ENCODE peak calls at places on chromosome 6, in eight cellular contexts. U is transverse colon, W is breast epithelium, O is IMR-90, V is A549, Z is heart left ventricle, K is uterus, D is endothelial cell of umbilical vein. Q is an unnamed sample.

GRCh38 chr6:18823782-18824386 is 436.7 kb downstream of the RNF144B start:
- DNase-seq in U (no peak), W (no peak), O (peak), V (peak), Z (no peak), K (no peak), D (peak), Q (no peak)

GRCh38 chr6:16205377-16206144 is 32.8 kb upstream of the GMPR start:
- DNase-seq in U (no peak), W (no peak), O (peak), V (no peak), Z (peak), K (no peak), D (peak), Q (no peak)

GRCh38 chr6:113630738-113631535 is 226.2 kb upstream of the MARCKS start:
- DNase-seq in U (peak), W (no peak), O (peak), V (no peak), Z (no peak), K (no peak), D (peak), Q (no peak)

GRCh38 chr6:105609375-105609991 is 206.6 kb upstream of the PREP start:
- DNase-seq in U (peak), W (no peak), O (peak), V (peak), Z (peak), K (peak), D (peak), Q (no peak)

GRCh38 chr6:6891074-6891754 is 216.5 kb upstream of the RREB1 start:
- DNase-seq in U (peak), W (no peak), O (no peak), V (no peak), Z (no peak), K (no peak), D (no peak), Q (peak)

GRCh38 chr6:42978487-42978792 is 541 bp downstream of the PEX6 start:
- DNase-seq in U (peak), W (no peak), O (no peak), V (peak), Z (peak), K (no peak), D (peak), Q (no peak)

GRCh38 chr6:149566372-149567193 is at the start of gene GINM1:
- DNase-seq in U (peak), W (peak), O (peak), V (peak), Z (peak), K (peak), D (peak), Q (peak)

GRCh38 chr6:130778946-130779657 is 48.1 kb upstream of the SMLR1 start:
- DNase-seq in U (no peak), W (no peak), O (peak), V (no peak), Z (peak), K (peak), D (no peak), Q (no peak)

GRCh38 chr6:45689926-45690615 is 312.3 kb upstream of the SUPT3H start:
- DNase-seq in U (no peak), W (no peak), O (no peak), V (no peak), Z (no peak), K (no peak), D (no peak), Q (no peak)

DNA sequence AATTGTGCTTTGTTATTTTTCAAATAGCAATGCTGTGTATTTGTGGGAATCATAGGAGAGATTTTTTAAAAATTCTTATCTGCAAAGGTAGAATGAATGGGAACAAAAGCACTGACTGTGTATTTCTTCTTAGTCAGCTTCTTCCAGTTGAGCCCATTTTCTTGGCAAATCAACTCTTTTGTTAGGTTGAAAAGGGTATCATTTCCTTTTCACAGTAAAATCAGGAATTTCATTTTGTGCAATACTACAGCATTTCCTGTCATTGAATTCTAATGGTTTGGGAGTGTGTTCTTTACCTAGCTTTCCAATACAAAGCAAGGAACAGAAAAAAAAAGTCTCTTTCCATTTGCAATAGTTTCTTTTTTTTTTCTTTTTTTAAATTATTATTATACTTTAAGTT is 19.0 kb upstream of the EXOC2 start:
- DNase-seq in U (no peak), W (no peak), O (no peak), V (no peak), Z (no peak), K (no peak), D (peak), Q (no peak)
- H3K4me3 ChIP-seq in U (no peak), W (peak), O (no peak), V (no peak), Z (peak), K (no peak), D (peak), Q (no peak)

GRCh38 chr6:33175436-33176069 is 16.7 kb downstream of the COL11A2 start:
- DNase-seq in U (no peak), W (no peak), O (no peak), V (no peak), Z (no peak), K (no peak), D (no peak), Q (no peak)
- TF ChIP-seq POLR2A in U (no peak), W (no peak), O (no peak), V (no peak), Z (no peak), K (no peak), D (no peak), Q (no peak)

GRCh38 chr6:31680841-31681671 is at the start of gene LY6G5C:
- DNase-seq in U (peak), W (peak), O (peak), V (peak), Z (peak), K (peak), D (peak), Q (peak)

GRCh38 chr6:31676904-31677303 is 4.0 kb downstream of the LY6G5C start:
- DNase-seq in U (no peak), W (no peak), O (no peak), V (no peak), Z (no peak), K (no peak), D (no peak), Q (no peak)

GRCh38 chr6:31676322-31676903 is 4.5 kb downstream of the LY6G5C start:
- DNase-seq in U (no peak), W (no peak), O (no peak), V (no peak), Z (no peak), K (no peak), D (no peak), Q (no peak)

GRCh38 chr6:31677955-31678354 is 2.9 kb downstream of the LY6G5C start:
- DNase-seq in U (no peak), W (no peak), O (no peak), V (no peak), Z (no peak), K (no peak), D (no peak), Q (no peak)

GRCh38 chr6:31680226-31680840 is 534 bp downstream of the LY6G5C start:
- DNase-seq in U (no peak), W (no peak), O (no peak), V (no peak), Z (no peak), K (no peak), D (no peak), Q (no peak)
- H3K4me3 ChIP-seq in U (no peak), W (peak), O (no peak), V (no peak), Z (peak), K (no peak), D (no peak), Q (no peak)

GRCh38 chr6:33591633-33592032 is 11.6 kb upstream of the BAK1 start:
- DNase-seq in U (no peak), W (no peak), O (no peak), V (no peak), Z (no peak), K (no peak), D (no peak), Q (no peak)

GRCh38 chr6:33588894-33589293 is 8.8 kb upstream of the BAK1 start:
- DNase-seq in U (no peak), W (no peak), O (no peak), V (no peak), Z (no peak), K (no peak), D (no peak), Q (no peak)

GRCh38 chr6:33590531-33591198 is 10.6 kb upstream of the BAK1 start:
- DNase-seq in U (peak), W (no peak), O (no peak), V (no peak), Z (no peak), K (no peak), D (no peak), Q (no peak)

GRCh38 chr6:33589366-33589722 is 9.3 kb upstream of the BAK1 start:
- DNase-seq in U (peak), W (no peak), O (no peak), V (no peak), Z (no peak), K (no peak), D (peak), Q (no peak)

GRCh38 chr6:33589723-33590530 is 9.9 kb upstream of the BAK1 start:
- DNase-seq in U (peak), W (no peak), O (peak), V (peak), Z (peak), K (peak), D (peak), Q (no peak)
- TF ChIP-seq POLR2A in U (no peak), W (no peak), O (peak), V (no peak), Z (no peak), K (no peak), D (no peak), Q (no peak)

DNA sequence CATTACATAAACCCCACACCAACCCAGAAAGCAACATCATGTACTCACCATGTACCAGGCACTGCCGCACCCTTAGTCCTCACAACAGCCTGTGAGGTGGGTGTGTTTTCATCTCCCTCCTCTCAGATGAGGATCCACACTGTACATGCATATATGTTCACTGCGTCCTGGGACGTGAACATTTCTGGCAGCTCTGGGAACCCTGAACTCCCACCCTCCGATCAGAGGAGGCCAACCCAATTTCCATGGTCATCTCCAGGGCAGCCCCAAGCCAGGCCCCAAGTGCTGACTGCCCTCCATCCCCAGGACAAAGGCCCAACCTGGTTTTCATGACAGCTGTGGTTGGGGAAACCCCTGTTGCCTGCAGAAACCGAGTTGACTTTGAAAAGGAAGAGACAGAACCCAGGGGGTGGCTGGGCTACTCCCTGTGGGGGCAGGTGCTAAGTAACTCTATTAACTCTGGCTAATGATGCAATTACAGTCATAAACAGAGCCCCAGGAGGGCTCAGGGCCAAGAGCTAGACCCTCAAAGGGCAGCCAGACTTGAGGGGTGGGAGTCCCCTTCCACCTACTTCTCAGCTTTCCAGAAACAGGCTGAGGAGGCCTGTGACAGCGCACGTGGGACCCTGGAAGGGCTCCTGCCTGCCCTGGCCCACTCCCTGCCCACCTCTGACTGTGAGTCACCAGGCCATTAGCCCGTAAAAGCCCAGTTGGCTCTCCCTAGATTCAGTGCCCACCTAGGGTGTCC is 2.6 kb downstream of the TFEB start:
- DNase-seq in U (peak), W (no peak), O (no peak), V (no peak), Z (no peak), K (no peak), D (no peak), Q (no peak)
- H3K4me3 ChIP-seq in U (no peak), W (peak), O (no peak), V (peak), Z (peak), K (no peak), D (no peak), Q (no peak)

DNA sequence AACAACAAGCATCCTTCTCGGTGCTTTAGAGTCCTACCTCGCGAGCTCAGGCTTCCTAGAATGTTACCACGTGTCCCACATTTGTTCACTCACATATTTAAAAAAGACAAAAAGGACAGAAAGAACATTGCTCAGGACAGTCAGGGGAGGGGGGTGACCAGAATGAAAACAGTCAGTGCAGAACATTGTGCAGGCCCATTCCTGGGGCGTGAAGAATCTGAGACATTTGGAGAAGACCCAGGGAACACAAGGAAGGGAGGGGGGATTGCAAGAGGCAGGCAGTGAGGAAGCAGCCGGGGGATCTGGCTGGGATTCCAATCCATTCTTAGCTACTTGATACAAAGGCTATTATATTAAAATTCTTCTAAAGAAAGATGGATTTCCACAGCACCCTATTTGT is 270.4 kb upstream of the CITED2 start:
- DNase-seq in U (no peak), W (no peak), O (peak), V (no peak), Z (no peak), K (peak), D (no peak), Q (no peak)
- TF ChIP-seq POLR2A in U (no peak), W (no peak), O (no peak), V (no peak), Z (no peak), K (no peak), D (no peak), Q (no peak)

Q was measured in lower leg skin.